ENCODE peak calls at places on chromosome 7, in four cellular contexts. G is lung, U is NCI-H146, F is EH. E is an unnamed sample.

GRCh38 chr7:38629621-38630020 is 1.6 kb downstream of the AMPH start:
- DNase-seq in G (no peak), U (no peak), F (no peak), E (no peak)

GRCh38 chr7:12303507-12303906 is 92.4 kb downstream of the TMEM106B start:
- DNase-seq in G (no peak), U (no peak), F (no peak), E (no peak)

GRCh38 chr7:157046681-157047080 is 36.2 kb upstream of the MNX1 start:
- DNase-seq in G (no peak), U (no peak), F (peak; percentile 89), E (no peak)

GRCh38 chr7:151125835-151126481 is 39.7 kb downstream of the AGAP3 start:
- DNase-seq in G (no peak), U (no peak), F (no peak), E (no peak)

GRCh38 chr7:147578196-147578595 is 1012.4 kb upstream of the C7orf33 start:
- DNase-seq in G (no peak), U (no peak), F (peak; percentile 27), E (no peak)

GRCh38 chr7:42107484-42107883 is 129.5 kb downstream of the GLI3 start:
- DNase-seq in G (peak; percentile 36), U (no peak), F (peak; percentile 72), E (no peak)

GRCh38 chr7:28140964-28141363 is 39.6 kb downstream of the JAZF1 start:
- DNase-seq in G (no peak), U (no peak), F (no peak), E (no peak)

GRCh38 chr7:101671783-101672356 is 42.8 kb upstream of the MYL10 start:
- DNase-seq in G (no peak), U (no peak), F (no peak), E (no peak)

GRCh38 chr7:35316549-35316948 is 62.6 kb upstream of the TBX20 start:
- DNase-seq in G (no peak), U (no peak), F (no peak), E (no peak)

GRCh38 chr7:74654811-74655210 is 2.7 kb upstream of the GTF2I start:
- DNase-seq in G (no peak), U (no peak), F (no peak), E (no peak)

GRCh38 chr7:149489391-149490024 is 8.1 kb downstream of the ZNF746 start:
- DNase-seq in G (no peak), U (no peak), F (no peak), E (peak; percentile 40)

GRCh38 chr7:135206887-135207738 is 4.2 kb downstream of the WDR91 start:
- DNase-seq in G (no peak), U (no peak), F (no peak), E (no peak)

GRCh38 chr7:99860281-99861127 is 16.3 kb downstream of the OR2AE1 start:
- DNase-seq in G (no peak), U (no peak), F (peak; percentile 57), E (peak; percentile 62)

GRCh38 chr7:154512121-154512621 is 460.0 kb downstream of the DPP6 start:
- DNase-seq in G (no peak), U (no peak), F (no peak), E (no peak)

GRCh38 chr7:80815733-80816132 is 103.1 kb downstream of the SEMA3C start:
- DNase-seq in G (no peak), U (no peak), F (peak; percentile 9), E (no peak)

GRCh38 chr7:20596653-20597052 is 18.8 kb upstream of the ABCB5 start:
- DNase-seq in G (no peak), U (no peak), F (peak; percentile 19), E (no peak)

GRCh38 chr7:30886608-30887011 is 25.0 kb upstream of the AQP1 start:
- DNase-seq in G (no peak), U (no peak), F (peak; percentile 44), E (no peak)

GRCh38 chr7:101792051-101792651 is 25.3 kb upstream of the CUX1 start:
- DNase-seq in G (no peak), U (no peak), F (peak; percentile 79), E (no peak)

GRCh38 chr7:150417239-150417638 is 33.2 kb upstream of the GIMAP8 start:
- DNase-seq in G (no peak), U (no peak), F (no peak), E (no peak)

GRCh38 chr7:64619705-64620104 is 46.2 kb upstream of the ZNF107 start:
- DNase-seq in G (no peak), U (no peak), F (no peak), E (no peak)

GRCh38 chr7:128084896-128085608 is 53.8 kb upstream of the LRRC4 start:
- DNase-seq in G (no peak), U (peak; percentile 90), F (peak; percentile 93), E (no peak)

GRCh38 chr7:123995617-123996326 is 37.1 kb downstream of the TMEM229A start:
- DNase-seq in G (no peak), U (no peak), F (no peak), E (no peak)

GRCh38 chr7:132443776-132444520 is 132.3 kb downstream of the PLXNA4 start:
- DNase-seq in G (no peak), U (no peak), F (no peak), E (no peak)

GRCh38 chr7:66961096-66961495 is 34.3 kb downstream of the SBDS start:
- DNase-seq in G (no peak), U (no peak), F (no peak), E (no peak)

GRCh38 chr7:27616186-27616491 is 46.5 kb downstream of the HIBADH start:
- DNase-seq in G (no peak), U (no peak), F (no peak), E (no peak)

GRCh38 chr7:77699056-77699455 is 2.8 kb downstream of the RSBN1L start:
- DNase-seq in G (no peak), U (peak; percentile 12), F (no peak), E (no peak)

E was measured in HuH-7.5.